ENCODE peak calls at places on chromosomes 16 and 17, in six cellular contexts. K is ovary, Q is GM06990, S is GM12865, T is fibroblast of mammary gland, O is uterus. L is an unnamed sample.

GRCh38 chr16:9836118-9836736 is 346.0 kb downstream of the GRIN2A start:
- DNase-seq in K (no peak), Q (no peak), S (peak; percentile 26), T (peak; percentile 46), O (no peak), L (no peak)

GRCh38 chr16:397135-397661 is at the start of gene NME4:
- DNase-seq in K (peak; percentile 40), Q (no peak), S (peak; percentile 58), T (no peak), O (no peak), L (no peak)

GRCh38 chr16:75566040-75566888 is at the start of gene GABARAPL2:
- DNase-seq in K (peak; percentile 76), Q (peak; percentile 90), S (peak; percentile 90), T (peak; percentile 55), O (peak; percentile 86), L (peak; percentile 87)

GRCh38 chr17:40819528-40820125 is 2.8 kb downstream of the KRT10 start:
- DNase-seq in K (no peak), Q (no peak), S (no peak), T (peak; percentile 42), O (no peak), L (no peak)

GRCh38 chr17:17886253-17886652 is 49.5 kb upstream of the SREBF1 start:
- DNase-seq in K (no peak), Q (no peak), S (no peak), T (no peak), O (peak; percentile 36), L (no peak)

GRCh38 chr17:40450175-40450574 is 6.9 kb downstream of the IGFBP4 start:
- DNase-seq in K (no peak), Q (no peak), S (peak; percentile 63), T (peak; percentile 69), O (peak; percentile 45), L (no peak)

GRCh38 chr16:69903851-69904250 is 47.3 kb upstream of the CLEC18A start:
- DNase-seq in K (no peak), Q (no peak), S (no peak), T (no peak), O (no peak), L (no peak)

GRCh38 chr16:24670623-24671454 is 58.6 kb upstream of the TNRC6A start:
- DNase-seq in K (peak; percentile 54), Q (peak; percentile 37), S (peak; percentile 33), T (peak; percentile 92), O (peak; percentile 79), L (no peak)

GRCh38 chr17:74239169-74239568 is 25.8 kb downstream of the TTYH2 start:
- DNase-seq in K (no peak), Q (no peak), S (no peak), T (peak; percentile 89), O (peak; percentile 50), L (no peak)

GRCh38 chr16:58409316-58409973 is 17.2 kb downstream of the GINS3 start:
- DNase-seq in K (no peak), Q (no peak), S (no peak), T (peak; percentile 71), O (peak; percentile 35), L (no peak)

GRCh38 chr17:51657224-51657623 is 396.9 kb downstream of the UTP18 start:
- DNase-seq in K (no peak), Q (no peak), S (no peak), T (no peak), O (no peak), L (no peak)

GRCh38 chr17:7175363-7175733 is 3.8 kb downstream of the ASGR1 start:
- DNase-seq in K (no peak), Q (no peak), S (no peak), T (no peak), O (no peak), L (no peak)

GRCh38 chr17:37458805-37459204 is 30.9 kb upstream of the DUSP14 start:
- DNase-seq in K (no peak), Q (no peak), S (no peak), T (peak; percentile 89), O (no peak), L (no peak)

GRCh38 chr17:68600881-68601564 is at the start of gene FAM20A:
- DNase-seq in K (peak; percentile 56), Q (no peak), S (no peak), T (no peak), O (peak; percentile 69), L (no peak)

GRCh38 chr16:85584192-85584757 is 28.8 kb upstream of the GSE1 start:
- DNase-seq in K (no peak), Q (no peak), S (no peak), T (no peak), O (no peak), L (no peak)

GRCh38 chr17:8294814-8295316 is 335 bp downstream of the SLC25A35 start:
- DNase-seq in K (no peak), Q (no peak), S (peak; percentile 17), T (no peak), O (no peak), L (no peak)

GRCh38 chr17:4968166-4968915 is 724 bp upstream of the SPAG7 start:
- DNase-seq in K (peak; percentile 43), Q (no peak), S (peak; percentile 15), T (no peak), O (no peak), L (no peak)

GRCh38 chr16:1839554-1839953 is 12.5 kb downstream of the FAHD1 start:
- DNase-seq in K (no peak), Q (no peak), S (no peak), T (peak; percentile 63), O (no peak), L (no peak)

GRCh38 chr16:47855431-47855830 is 300.4 kb downstream of the ABCC12 start:
- DNase-seq in K (no peak), Q (no peak), S (no peak), T (no peak), O (no peak), L (no peak)

GRCh38 chr16:53207810-53208752 is 153.3 kb downstream of the CHD9 start:
- DNase-seq in K (peak; percentile 20), Q (peak; percentile 62), S (peak; percentile 88), T (peak; percentile 89), O (no peak), L (no peak)

GRCh38 chr17:62653002-62653830 is 25.7 kb downstream of the MRC2 start:
- DNase-seq in K (peak; percentile 72), Q (peak; percentile 78), S (peak; percentile 81), T (peak; percentile 76), O (peak; percentile 74), L (no peak)

GRCh38 chr16:68275611-68276191 is 11.4 kb downstream of the SLC7A6 start:
- DNase-seq in K (no peak), Q (peak; percentile 55), S (peak; percentile 85), T (no peak), O (no peak), L (peak; percentile 83)
- H3K4me3 ChIP-seq in K (no peak overlapping the region), Q (peak overlapping the region; percentile 12), S (peak overlapping the region; percentile 31), T (no peak overlapping the region), O (no peak overlapping the region), L (peak overlapping the region; percentile 38)

GRCh38 chr16:87842209-87842869 is 27.0 kb downstream of the SLC7A5 start:
- DNase-seq in K (no peak), Q (no peak), S (no peak), T (no peak), O (no peak), L (no peak)

GRCh38 chr16:87844374-87844733 is 25.0 kb downstream of the SLC7A5 start:
- DNase-seq in K (no peak), Q (no peak), S (no peak), T (peak; percentile 63), O (no peak), L (no peak)

GRCh38 chr16:87844809-87845208 is 24.5 kb downstream of the SLC7A5 start:
- DNase-seq in K (no peak), Q (no peak), S (no peak), T (no peak), O (no peak), L (no peak)

GRCh38 chr16:87845213-87845612 is 24.1 kb downstream of the SLC7A5 start:
- DNase-seq in K (no peak), Q (no peak), S (no peak), T (no peak), O (no peak), L (no peak)

GRCh38 chr16:87843678-87844373 is 25.5 kb downstream of the SLC7A5 start:
- DNase-seq in K (no peak), Q (no peak), S (no peak), T (no peak), O (no peak), L (no peak)
- H3K4me3 ChIP-seq in K (no peak overlapping the region), Q (no peak overlapping the region), S (no peak overlapping the region), T (no peak overlapping the region), O (no peak overlapping the region), L (no peak overlapping the region)

GRCh38 chr17:66301418-66301863 is 972 bp upstream of the PRKCA start:
- DNase-seq in K (no peak), Q (no peak), S (peak; percentile 3), T (no peak), O (no peak), L (no peak)
- H3K4me3 ChIP-seq in K (peak overlapping the region; percentile 96), Q (peak overlapping the region; percentile 63), S (peak overlapping the region; percentile 61), T (peak overlapping the region; percentile 73), O (peak overlapping the region; percentile 60), L (peak overlapping the region; percentile 61)

GRCh38 chr17:56595831-56596740 is 2.6 kb downstream of the NOG start:
- DNase-seq in K (no peak), Q (no peak), S (no peak), T (no peak), O (no peak), L (peak; percentile 26)

GRCh38 chr17:56598471-56598870 is 5.0 kb downstream of the NOG start:
- DNase-seq in K (no peak), Q (no peak), S (no peak), T (peak; percentile 5), O (no peak), L (no peak)

GRCh38 chr17:56594528-56595418 is 1.3 kb downstream of the NOG start:
- DNase-seq in K (no peak), Q (peak; percentile 32), S (no peak), T (peak; percentile 3), O (no peak), L (peak; percentile 56)

GRCh38 chr17:56597495-56597990 is 4.0 kb downstream of the NOG start:
- DNase-seq in K (no peak), Q (no peak), S (no peak), T (no peak), O (no peak), L (no peak)

GRCh38 chr17:56596741-56597494 is 3.4 kb downstream of the NOG start:
- DNase-seq in K (no peak), Q (no peak), S (no peak), T (no peak), O (no peak), L (peak; percentile 10)
- H3K4me3 ChIP-seq in K (no peak overlapping the region), Q (no peak overlapping the region), S (no peak overlapping the region), T (no peak overlapping the region), O (no peak overlapping the region), L (peak overlapping the region; percentile 61)

GRCh38 chr17:83091257-83092141 is 12.1 kb downstream of the METRNL start:
- DNase-seq in K (peak; percentile 80), Q (no peak), S (no peak), T (peak; percentile 51), O (peak; percentile 54), L (no peak)

GRCh38 chr17:83093506-83093905 is 14.1 kb downstream of the METRNL start:
- DNase-seq in K (no peak), Q (no peak), S (no peak), T (no peak), O (no peak), L (no peak)

GRCh38 chr17:83090424-83091256 is 11.2 kb downstream of the METRNL start:
- DNase-seq in K (no peak), Q (no peak), S (no peak), T (no peak), O (no peak), L (no peak)

GRCh38 chr17:83092931-83093330 is 13.5 kb downstream of the METRNL start:
- DNase-seq in K (no peak), Q (no peak), S (no peak), T (no peak), O (no peak), L (no peak)

GRCh38 chr17:83092186-83092585 is 12.8 kb downstream of the METRNL start:
- DNase-seq in K (no peak), Q (no peak), S (no peak), T (no peak), O (no peak), L (no peak)
- H3K4me3 ChIP-seq in K (no peak overlapping the region), Q (no peak overlapping the region), S (no peak overlapping the region), T (no peak overlapping the region), O (no peak overlapping the region), L (no peak overlapping the region)

L was measured in naive thymus-derived CD4-positive, alpha-beta T cell.